ENCODE peak calls at places on chromosome 3, in four cellular contexts. F is HEK293T, H is WTC11, Z is K562. U is an unnamed sample.

GRCh38 chr3:49872801-49873281 is 3.1 kb upstream of the CAMKV start:
- DNase-seq in F (no peak), Z (no peak), H (no peak), U (no peak)

GRCh38 chr3:40858364-40859115 is 333.8 kb downstream of the ZNF621 start:
- DNase-seq in H (no peak), F (no peak), Z (no peak), U (no peak)

GRCh38 chr3:170171563-170171962 is 10.0 kb downstream of the PHC3 start:
- DNase-seq in F (no peak), H (no peak), Z (no peak), U (no peak)

GRCh38 chr3:107928084-107928445 is 162.8 kb downstream of the CD47 start:
- DNase-seq in Z (no peak), H (no peak), F (peak), U (no peak)

GRCh38 chr3:69087030-69087791 is 2.5 kb downstream of the ARL6IP5 start:
- DNase-seq in F (no peak), Z (no peak), H (no peak), U (no peak)

GRCh38 chr3:45760878-45761711 is 35.2 kb downstream of the SLC6A20 start:
- DNase-seq in Z (peak), H (peak), F (peak), U (peak)

GRCh38 chr3:168877899-168878298 is 782.2 kb upstream of the GOLIM4 start:
- DNase-seq in Z (no peak), H (no peak), F (no peak), U (no peak)

GRCh38 chr3:11212784-11213183 is 58.5 kb downstream of the HRH1 start:
- DNase-seq in H (no peak), F (no peak), Z (no peak), U (no peak)

GRCh38 chr3:157785071-157785826 is 282.0 kb upstream of the VEPH1 start:
- DNase-seq in Z (peak), F (peak), H (no peak), U (peak)

GRCh38 chr3:124837730-124838186 is 49.4 kb downstream of the ITGB5 start:
- DNase-seq in Z (peak), F (no peak), H (no peak), U (peak)

GRCh38 chr3:175269394-175269793 is 410.3 kb downstream of the NAALADL2 start:
- DNase-seq in Z (no peak), F (no peak), H (no peak), U (no peak)

GRCh38 chr3:115325539-115325938 is 178.5 kb upstream of the ZBTB20 start:
- DNase-seq in Z (peak), H (peak), F (peak), U (peak)

GRCh38 chr3:127886276-127886862 is 28.7 kb upstream of the KBTBD12 start:
- DNase-seq in H (no peak), Z (no peak), F (no peak), U (no peak)

GRCh38 chr3:72446406-72447058 is 401.7 kb downstream of the SHQ1 start:
- DNase-seq in H (no peak), Z (no peak), F (peak), U (no peak)

GRCh38 chr3:194491996-194492395 is 5.2 kb upstream of the ATP13A3 start:
- DNase-seq in Z (no peak), F (no peak), H (no peak), U (no peak)

GRCh38 chr3:127473244-127474024 is 117.1 kb downstream of the TPRA1 start:
- DNase-seq in H (peak), F (peak), Z (peak), U (peak)

GRCh38 chr3:127694467-127695215 is 21.9 kb downstream of the ABTB1 start:
- DNase-seq in Z (no peak), F (no peak), H (peak), U (peak)

GRCh38 chr3:186772886-186773417 is 10.4 kb upstream of the EIF4A2 start:
- DNase-seq in Z (no peak), H (peak), F (no peak), U (no peak)

GRCh38 chr3:167728176-167728575 is 6.5 kb downstream of the PDCD10 start:
- DNase-seq in F (no peak), H (no peak), Z (no peak), U (no peak)

GRCh38 chr3:9696480-9697220 is 7.0 kb upstream of the CPNE9 start:
- DNase-seq in Z (no peak), H (no peak), F (no peak), U (no peak)

GRCh38 chr3:178334239-178334638 is 202.0 kb upstream of the KCNMB2 start:
- DNase-seq in F (no peak), H (no peak), Z (no peak), U (no peak)

GRCh38 chr3:62167566-62168262 is 205.6 kb downstream of the FEZF2 start:
- DNase-seq in Z (no peak), F (no peak), H (no peak), U (no peak)

GRCh38 chr3:141302364-141303141 is 65.8 kb upstream of the ZBTB38 start:
- DNase-seq in H (no peak), F (no peak), Z (no peak), U (no peak)

GRCh38 chr3:196162679-196163078 is 48.5 kb downstream of the ZDHHC19 start:
- DNase-seq in Z (no peak), F (no peak), H (no peak), U (no peak)

GRCh38 chr3:195839260-195840010 is 27.7 kb upstream of the MUC4 start:
- DNase-seq in Z (no peak), F (no peak), H (no peak), U (no peak)

GRCh38 chr3:3633761-3634160 is 165.5 kb upstream of the LRRN1 start:
- DNase-seq in F (no peak), Z (no peak), H (no peak), U (no peak)

GRCh38 chr3:24149032-24149431 is 203.9 kb downstream of the NR1D2 start:
- DNase-seq in Z (peak), F (peak), H (no peak), U (no peak)

GRCh38 chr3:14555835-14556234 is 15.7 kb upstream of the GRIP2 start:
- DNase-seq in H (peak), F (no peak), Z (no peak), U (no peak)

GRCh38 chr3:127206154-127206553 is 13.2 kb downstream of the PRR23E start:
- DNase-seq in Z (no peak), F (no peak), H (no peak), U (no peak)

GRCh38 chr3:99638244-99638948 is at the start of gene COL8A1:
- DNase-seq in F (peak), H (peak), Z (no peak), U (no peak)

GRCh38 chr3:47342156-47342555 is 38.7 kb upstream of the PTPN23 start:
- DNase-seq in F (no peak), H (no peak), Z (no peak), U (no peak)

GRCh38 chr3:57079221-57079831 is 18.9 kb downstream of the SPATA12 start:
- DNase-seq in F (peak), H (peak), Z (peak), U (peak)

GRCh38 chr3:14460342-14461005 is 58.1 kb downstream of the SLC6A6 start:
- DNase-seq in Z (no peak), H (no peak), F (no peak), U (no peak)

GRCh38 chr3:101381809-101382208 is 61.4 kb upstream of the IMPG2 start:
- DNase-seq in Z (no peak), H (no peak), F (peak), U (peak)

GRCh38 chr3:106058485-106058884 is 189.7 kb upstream of the CBLB start:
- DNase-seq in H (no peak), Z (no peak), F (peak), U (no peak)

GRCh38 chr3:151084893-151085226 is 604 bp upstream of the MED12L start:
- DNase-seq in F (no peak), H (no peak), Z (no peak), U (no peak)

GRCh38 chr3:151087648-151088047 is 2.2 kb downstream of the MED12L start:
- DNase-seq in F (no peak), Z (no peak), H (no peak), U (no peak)

GRCh38 chr3:151085227-151085888 is at the start of gene MED12L:
- DNase-seq in F (peak), Z (peak), H (peak), U (peak)

GRCh38 chr3:151086484-151087456 is 1.3 kb downstream of the MED12L start:
- DNase-seq in F (peak), H (peak), Z (no peak), U (peak)

DNA sequence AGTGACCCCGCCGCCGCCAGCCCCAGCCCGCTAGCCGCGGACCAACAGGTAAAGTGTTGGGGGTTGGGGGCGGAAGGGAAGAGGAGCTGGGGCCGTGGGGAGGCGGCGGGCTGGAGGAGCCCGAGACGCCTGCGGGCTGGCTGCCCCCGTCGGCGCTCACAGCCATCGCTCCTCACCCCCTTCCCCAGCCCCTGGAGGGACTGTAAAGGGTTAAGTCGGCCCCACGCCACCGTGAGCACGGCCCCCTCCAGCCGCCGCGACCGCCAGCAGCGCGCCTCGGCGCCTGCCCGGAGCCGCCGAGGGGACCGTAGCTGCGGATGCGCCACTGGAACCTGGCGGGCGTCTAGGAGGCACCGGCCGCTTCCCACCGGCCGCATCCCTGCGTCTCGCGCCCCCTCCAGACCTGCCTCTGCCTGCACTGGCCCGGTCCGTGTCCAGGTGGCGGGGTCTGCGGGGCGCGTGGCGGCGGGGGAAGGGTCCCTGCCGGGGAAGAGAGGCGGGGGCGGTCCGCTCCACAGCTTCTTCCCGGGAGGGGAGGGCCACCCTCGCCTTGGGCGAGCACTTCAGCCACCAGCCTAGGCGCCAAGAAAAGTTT is 522 bp downstream of the MED12L start:
- DNase-seq in Z (no peak), F (peak), H (peak), U (no peak)
- TF ChIP-seq ELF4 in Z (no peak), F (no peak), H (no peak), U (no peak)

GRCh38 chr3:13034109-13034800 is 39.0 kb downstream of the IQSEC1 start:
- DNase-seq in H (no peak), Z (no peak), F (no peak), U (no peak)
- TF ChIP-seq ELF4 in H (no peak), Z (no peak), F (no peak), U (no peak)

GRCh38 chr3:66858656-66859381 is 139.3 kb upstream of the KBTBD8 start:
- DNase-seq in F (no peak), H (peak), Z (peak), U (no peak)
- TF ChIP-seq ELF4 in F (no peak), H (no peak), Z (no peak), U (no peak)

DNA sequence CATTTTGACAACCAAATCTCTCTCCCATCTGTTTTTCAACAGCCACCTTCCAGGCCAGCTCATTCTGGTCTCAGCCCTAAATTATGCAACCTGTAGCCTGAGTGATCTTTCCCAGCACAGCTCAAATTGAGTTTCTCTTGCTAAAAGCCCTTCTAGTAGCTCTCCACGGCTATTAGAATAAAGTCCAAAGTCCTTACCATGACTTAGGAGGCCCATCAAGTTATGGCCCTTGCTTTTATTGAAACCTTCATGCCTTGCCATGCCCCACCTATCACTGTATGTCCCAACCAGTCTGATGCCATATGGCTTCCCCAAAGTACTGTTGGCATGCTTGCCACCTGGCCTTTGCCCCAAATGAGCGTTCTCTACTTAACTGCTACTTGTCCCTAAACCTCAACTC is 303.5 kb upstream of the GADL1 start:
- DNase-seq in F (no peak), H (no peak), Z (no peak), U (no peak)
- TF ChIP-seq ELF4 in F (no peak), H (no peak), Z (no peak), U (no peak)